ENCODE peak calls at places on chromosomes 2 and 18, in four cellular contexts. G is HepG2, N is Panc1, K is K562. Z is an unnamed sample.

GRCh38 chr18:7789853-7790552 is 222.9 kb downstream of the PTPRM start:
- DNase-seq in G (peak; percentile 31), N (no peak), K (peak; percentile 23), Z (peak; percentile 29)

GRCh38 chr2:216372761-216373291 is 543 bp upstream of the MARCHF4 start:
- DNase-seq in G (no peak), N (peak; percentile 67), K (no peak), Z (no peak)

GRCh38 chr2:62407838-62408589 is 98.0 kb downstream of the TMEM17 start:
- DNase-seq in G (no peak), N (no peak), K (no peak), Z (no peak)

GRCh38 chr2:147294825-147295392 is 549.9 kb upstream of the ACVR2A start:
- DNase-seq in G (no peak), N (no peak), K (no peak), Z (no peak)

GRCh38 chr2:10271509-10271908 is 31.2 kb upstream of the HPCAL1 start:
- DNase-seq in G (no peak), N (no peak), K (no peak), Z (no peak)

GRCh38 chr2:121794233-121794632 is 38.8 kb downstream of the TSN start:
- DNase-seq in G (no peak), N (no peak), K (no peak), Z (no peak)

GRCh38 chr18:54776282-54776977 is 51.8 kb upstream of the RAB27B start:
- DNase-seq in G (peak; percentile 37), N (peak; percentile 89), K (peak; percentile 23), Z (peak; percentile 95)

GRCh38 chr18:61785588-61785987 is 107.2 kb downstream of the RNF152 start:
- DNase-seq in G (no peak), N (no peak), K (no peak), Z (no peak)

GRCh38 chr2:240737958-240738357 is 46.3 kb downstream of the AQP12A start:
- DNase-seq in G (no peak), N (no peak), K (no peak), Z (no peak)

GRCh38 chr2:240358080-240358479 is 77.4 kb upstream of the GPC1 start:
- DNase-seq in G (no peak), N (no peak), K (no peak), Z (no peak)

GRCh38 chr2:178152977-178153376 is 40.7 kb downstream of the RBM45 start:
- DNase-seq in G (no peak), N (no peak), K (no peak), Z (no peak)

GRCh38 chr2:43340945-43341356 is 114.5 kb upstream of the ZFP36L2 start:
- DNase-seq in G (no peak), N (peak; percentile 30), K (no peak), Z (no peak)

GRCh38 chr18:59484796-59485328 is 125.8 kb upstream of the LMAN1 start:
- DNase-seq in G (no peak), N (no peak), K (no peak), Z (no peak)

GRCh38 chr2:10047616-10048500 is 4.5 kb downstream of the KLF11 start:
- DNase-seq in G (no peak), N (no peak), K (no peak), Z (no peak)

GRCh38 chr2:102141915-102142828 is at the start of gene IL1R1:
- DNase-seq in G (peak; percentile 60), N (no peak), K (peak; percentile 79), Z (no peak)

GRCh38 chr18:12745095-12745820 is 42.4 kb downstream of the PSMG2 start:
- DNase-seq in G (no peak), N (no peak), K (no peak), Z (no peak)

GRCh38 chr2:7530001-7530400 is 612.8 kb downstream of the RNF144A start:
- DNase-seq in G (no peak), N (no peak), K (no peak), Z (no peak)

GRCh38 chr2:105641389-105641811 is 103.3 kb upstream of the NCK2 start:
- DNase-seq in G (no peak), N (no peak), K (peak; percentile 55), Z (no peak)
- TF ChIP-seq TCF7L2 in G (no peak), N (no peak), K (no peak), Z (no peak)

GRCh38 chr2:144513388-144514100 is 6.4 kb downstream of the ZEB2 start:
- DNase-seq in G (no peak), N (no peak), K (peak; percentile 27), Z (no peak)
- TF ChIP-seq TCF7L2 in G (no peak), N (no peak), K (no peak), Z (no peak)

GRCh38 chr18:78583739-78584066 is 395.9 kb upstream of the SALL3 start:
- DNase-seq in G (no peak), N (no peak), K (no peak), Z (no peak)
- TF ChIP-seq TCF7L2 in G (no peak), N (no peak), K (no peak), Z (no peak)

DNA sequence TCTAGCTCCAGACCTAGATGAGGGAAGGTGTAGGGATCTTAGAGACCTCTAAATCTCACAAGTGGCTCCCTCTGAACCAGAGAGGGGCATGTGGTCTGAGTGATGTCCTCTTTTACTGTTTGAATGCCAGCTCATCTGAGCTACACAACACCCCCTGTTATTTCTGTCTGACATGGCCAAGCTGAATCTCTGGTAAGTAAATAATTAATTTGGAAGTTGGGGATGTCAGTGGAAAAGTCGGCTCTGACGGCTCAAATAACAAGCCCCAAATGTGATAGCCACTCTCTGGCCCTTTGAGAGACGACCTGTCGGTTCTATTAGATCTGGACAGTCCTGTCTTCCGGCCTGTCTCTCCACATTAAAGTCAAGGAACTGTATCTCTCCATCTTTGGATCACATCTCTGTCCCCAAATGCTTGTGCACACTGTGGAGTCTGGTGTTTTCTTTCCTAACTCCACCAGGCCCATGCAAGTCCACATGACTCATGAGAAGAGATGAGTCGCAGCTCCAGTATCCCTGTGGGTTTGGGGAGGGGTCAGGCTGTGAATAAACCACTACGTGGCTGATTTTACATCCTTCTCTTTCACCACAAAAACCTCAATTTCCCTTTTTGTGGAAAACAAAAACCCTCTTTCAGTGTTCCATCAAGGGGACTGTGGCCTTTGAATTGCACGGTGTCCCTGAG is 52.5 kb downstream of the SETBP1 start:
- DNase-seq in G (no peak), N (no peak), K (no peak), Z (no peak)
- TF ChIP-seq TCF7L2 in G (no peak), N (no peak), K (no peak), Z (no peak)

GRCh38 chr2:19207452-19207851 is 151.0 kb downstream of the OSR1 start:
- DNase-seq in G (no peak), N (no peak), K (no peak), Z (no peak)

GRCh38 chr2:19208479-19209204 is 149.8 kb downstream of the OSR1 start:
- DNase-seq in G (no peak), N (no peak), K (no peak), Z (no peak)

GRCh38 chr2:19209575-19210341 is 148.7 kb downstream of the OSR1 start:
- DNase-seq in G (no peak), N (no peak), K (no peak), Z (no peak)

GRCh38 chr2:19201911-19202310 is 156.5 kb downstream of the OSR1 start:
- DNase-seq in G (no peak), N (no peak), K (no peak), Z (no peak)

GRCh38 chr2:19205983-19206533 is 152.4 kb downstream of the OSR1 start:
- DNase-seq in G (no peak), N (no peak), K (no peak), Z (no peak)
- TF ChIP-seq TCF7L2 in G (no peak), N (no peak), K (no peak), Z (no peak)

DNA sequence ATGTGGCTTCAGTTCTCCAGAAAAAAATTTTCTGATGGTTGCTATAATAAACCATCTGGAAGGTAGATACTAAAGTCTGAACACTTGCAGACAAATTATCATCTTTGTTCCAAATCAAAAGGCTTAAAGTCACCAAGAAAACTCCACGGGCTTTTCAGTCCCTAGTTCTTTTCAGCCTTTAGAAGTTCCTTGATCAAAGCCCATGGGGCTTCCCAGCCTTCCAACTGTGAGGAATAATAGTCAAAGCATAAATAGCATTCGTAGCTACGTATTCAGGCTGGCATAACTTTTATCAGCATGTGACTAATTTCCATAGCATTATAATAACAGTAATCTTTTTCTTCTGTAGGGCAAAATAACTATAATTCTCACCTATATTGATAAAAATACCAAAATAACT is 13.9 kb downstream of the SCG2 start:
- DNase-seq in G (no peak), N (no peak), K (no peak), Z (no peak)
- TF ChIP-seq TCF7L2 in G (no peak), N (no peak), K (no peak), Z (no peak)